ENCODE peak calls at places on chromosomes 11 and 22, in nine cellular contexts. One of them, this sample, is unnamed.
A peak's percentile ranks its signal among the peaks of the same experiment; 100 is the strongest.

GRCh38 chr22:44030051-44030701 is 6.1 kb downstream of the PARVB start:
- DNase-seq in stimulated activated CD4-positive, alpha-beta T cell treated with anti-CD3 and anti-CD28 coated beads, Interleukin-1b, Interleukin-23, amount 100 ng/mL, for 24 hours: no peak
- DNase-seq in lung microvascular endothelial cell: no peak
- DNase-seq in HS-5: no peak
- DNase-seq in stimulated activated CD8-positive, alpha-beta memory T cell treated with anti-CD3 and anti-CD28 coated beads, Interleukin-15, amount 100 ng/mL, for 1 hour: no peak
- DNase-seq in heart left ventricle: no peak
- DNase-seq in globus pallidus: no peak
- DNase-seq in T-cell: no peak
- DNase-seq in AG09309: no peak
- DNase-seq in this sample: no peak

GRCh38 chr22:45014658-45015057 is 4.9 kb upstream of the PHF21B start:
- DNase-seq in stimulated activated CD4-positive, alpha-beta T cell treated with anti-CD3 and anti-CD28 coated beads, Interleukin-1b, Interleukin-23, amount 100 ng/mL, for 24 hours: no peak
- DNase-seq in lung microvascular endothelial cell: no peak
- DNase-seq in HS-5: no peak
- DNase-seq in stimulated activated CD8-positive, alpha-beta memory T cell treated with anti-CD3 and anti-CD28 coated beads, Interleukin-15, amount 100 ng/mL, for 1 hour: no peak
- DNase-seq in heart left ventricle: no peak
- DNase-seq in globus pallidus: no peak
- DNase-seq in T-cell: no peak
- DNase-seq in AG09309: no peak
- DNase-seq in this sample: no peak

GRCh38 chr22:31980628-31981027 is 36.3 kb downstream of the YWHAH start:
- DNase-seq in stimulated activated CD4-positive, alpha-beta T cell treated with anti-CD3 and anti-CD28 coated beads, Interleukin-1b, Interleukin-23, amount 100 ng/mL, for 24 hours: no peak
- DNase-seq in lung microvascular endothelial cell: no peak
- DNase-seq in HS-5: no peak
- DNase-seq in stimulated activated CD8-positive, alpha-beta memory T cell treated with anti-CD3 and anti-CD28 coated beads, Interleukin-15, amount 100 ng/mL, for 1 hour: no peak
- DNase-seq in heart left ventricle: no peak
- DNase-seq in globus pallidus: no peak
- DNase-seq in T-cell: no peak
- DNase-seq in AG09309: no peak
- DNase-seq in this sample: no peak

GRCh38 chr11:123213307-123213708 is 18.3 kb upstream of the CLMP start:
- DNase-seq in stimulated activated CD4-positive, alpha-beta T cell treated with anti-CD3 and anti-CD28 coated beads, Interleukin-1b, Interleukin-23, amount 100 ng/mL, for 24 hours: no peak
- DNase-seq in lung microvascular endothelial cell: no peak
- DNase-seq in HS-5: no peak
- DNase-seq in stimulated activated CD8-positive, alpha-beta memory T cell treated with anti-CD3 and anti-CD28 coated beads, Interleukin-15, amount 100 ng/mL, for 1 hour: no peak
- DNase-seq in heart left ventricle: no peak
- DNase-seq in globus pallidus: no peak
- DNase-seq in T-cell: no peak
- DNase-seq in AG09309: no peak
- DNase-seq in this sample: no peak

GRCh38 chr22:25488244-25489020 is 76.0 kb upstream of the GRK3 start:
- DNase-seq in stimulated activated CD4-positive, alpha-beta T cell treated with anti-CD3 and anti-CD28 coated beads, Interleukin-1b, Interleukin-23, amount 100 ng/mL, for 24 hours: no peak
- DNase-seq in lung microvascular endothelial cell: peak; percentile 64
- DNase-seq in HS-5: peak; percentile 13
- DNase-seq in stimulated activated CD8-positive, alpha-beta memory T cell treated with anti-CD3 and anti-CD28 coated beads, Interleukin-15, amount 100 ng/mL, for 1 hour: no peak
- DNase-seq in heart left ventricle: peak; percentile 83
- DNase-seq in globus pallidus: no peak
- DNase-seq in T-cell: no peak
- DNase-seq in AG09309: peak; percentile 60
- DNase-seq in this sample: no peak

GRCh38 chr11:79708319-79708928 is 267.6 kb upstream of the TENM4 start:
- DNase-seq in stimulated activated CD4-positive, alpha-beta T cell treated with anti-CD3 and anti-CD28 coated beads, Interleukin-1b, Interleukin-23, amount 100 ng/mL, for 24 hours: no peak
- DNase-seq in lung microvascular endothelial cell: no peak
- DNase-seq in HS-5: peak; percentile 16
- DNase-seq in stimulated activated CD8-positive, alpha-beta memory T cell treated with anti-CD3 and anti-CD28 coated beads, Interleukin-15, amount 100 ng/mL, for 1 hour: no peak
- DNase-seq in heart left ventricle: no peak
- DNase-seq in globus pallidus: no peak
- DNase-seq in T-cell: no peak
- DNase-seq in AG09309: peak; percentile 13
- DNase-seq in this sample: no peak

GRCh38 chr11:120555433-120555773 is 43.9 kb downstream of the GRIK4 start:
- DNase-seq in stimulated activated CD4-positive, alpha-beta T cell treated with anti-CD3 and anti-CD28 coated beads, Interleukin-1b, Interleukin-23, amount 100 ng/mL, for 24 hours: no peak
- DNase-seq in lung microvascular endothelial cell: no peak
- DNase-seq in HS-5: no peak
- DNase-seq in stimulated activated CD8-positive, alpha-beta memory T cell treated with anti-CD3 and anti-CD28 coated beads, Interleukin-15, amount 100 ng/mL, for 1 hour: no peak
- DNase-seq in heart left ventricle: no peak
- DNase-seq in globus pallidus: no peak
- DNase-seq in T-cell: no peak
- DNase-seq in AG09309: no peak
- DNase-seq in this sample: no peak

GRCh38 chr11:97118756-97119155 is 728.9 kb downstream of the JRKL start:
- DNase-seq in stimulated activated CD4-positive, alpha-beta T cell treated with anti-CD3 and anti-CD28 coated beads, Interleukin-1b, Interleukin-23, amount 100 ng/mL, for 24 hours: no peak
- DNase-seq in lung microvascular endothelial cell: no peak
- DNase-seq in HS-5: no peak
- DNase-seq in stimulated activated CD8-positive, alpha-beta memory T cell treated with anti-CD3 and anti-CD28 coated beads, Interleukin-15, amount 100 ng/mL, for 1 hour: no peak
- DNase-seq in heart left ventricle: no peak
- DNase-seq in globus pallidus: no peak
- DNase-seq in T-cell: no peak
- DNase-seq in AG09309: no peak
- DNase-seq in this sample: no peak

GRCh38 chr11:119671561-119672015 is 57.4 kb downstream of the NECTIN1 start:
- DNase-seq in stimulated activated CD4-positive, alpha-beta T cell treated with anti-CD3 and anti-CD28 coated beads, Interleukin-1b, Interleukin-23, amount 100 ng/mL, for 24 hours: no peak
- DNase-seq in lung microvascular endothelial cell: peak; percentile 34
- DNase-seq in HS-5: no peak
- DNase-seq in stimulated activated CD8-positive, alpha-beta memory T cell treated with anti-CD3 and anti-CD28 coated beads, Interleukin-15, amount 100 ng/mL, for 1 hour: no peak
- DNase-seq in heart left ventricle: peak; percentile 77
- DNase-seq in globus pallidus: peak; percentile 92
- DNase-seq in T-cell: no peak
- DNase-seq in AG09309: no peak
- DNase-seq in this sample: no peak

GRCh38 chr11:45482331-45482730 is 183.1 kb downstream of the CHST1 start:
- DNase-seq in stimulated activated CD4-positive, alpha-beta T cell treated with anti-CD3 and anti-CD28 coated beads, Interleukin-1b, Interleukin-23, amount 100 ng/mL, for 24 hours: no peak
- DNase-seq in lung microvascular endothelial cell: no peak
- DNase-seq in HS-5: no peak
- DNase-seq in stimulated activated CD8-positive, alpha-beta memory T cell treated with anti-CD3 and anti-CD28 coated beads, Interleukin-15, amount 100 ng/mL, for 1 hour: no peak
- DNase-seq in heart left ventricle: no peak
- DNase-seq in globus pallidus: no peak
- DNase-seq in T-cell: no peak
- DNase-seq in AG09309: no peak
- DNase-seq in this sample: no peak

GRCh38 chr11:33868646-33869461 is 23.0 kb downstream of the LMO2 start:
- DNase-seq in stimulated activated CD4-positive, alpha-beta T cell treated with anti-CD3 and anti-CD28 coated beads, Interleukin-1b, Interleukin-23, amount 100 ng/mL, for 24 hours: no peak
- DNase-seq in lung microvascular endothelial cell: no peak
- DNase-seq in HS-5: no peak
- DNase-seq in stimulated activated CD8-positive, alpha-beta memory T cell treated with anti-CD3 and anti-CD28 coated beads, Interleukin-15, amount 100 ng/mL, for 1 hour: no peak
- DNase-seq in heart left ventricle: peak; percentile 70
- DNase-seq in globus pallidus: no peak
- DNase-seq in T-cell: no peak
- DNase-seq in AG09309: no peak
- DNase-seq in this sample: no peak

GRCh38 chr22:29143848-29144785 is 61.6 kb upstream of the EMID1 start:
- DNase-seq in stimulated activated CD4-positive, alpha-beta T cell treated with anti-CD3 and anti-CD28 coated beads, Interleukin-1b, Interleukin-23, amount 100 ng/mL, for 24 hours: no peak
- DNase-seq in lung microvascular endothelial cell: no peak
- DNase-seq in HS-5: no peak
- DNase-seq in stimulated activated CD8-positive, alpha-beta memory T cell treated with anti-CD3 and anti-CD28 coated beads, Interleukin-15, amount 100 ng/mL, for 1 hour: no peak
- DNase-seq in heart left ventricle: no peak
- DNase-seq in globus pallidus: no peak
- DNase-seq in T-cell: no peak
- DNase-seq in AG09309: no peak
- DNase-seq in this sample: no peak

GRCh38 chr11:10770626-10771254 is 19.7 kb downstream of the CTR9 start:
- DNase-seq in stimulated activated CD4-positive, alpha-beta T cell treated with anti-CD3 and anti-CD28 coated beads, Interleukin-1b, Interleukin-23, amount 100 ng/mL, for 24 hours: no peak
- DNase-seq in lung microvascular endothelial cell: peak; percentile 56
- DNase-seq in HS-5: no peak
- DNase-seq in stimulated activated CD8-positive, alpha-beta memory T cell treated with anti-CD3 and anti-CD28 coated beads, Interleukin-15, amount 100 ng/mL, for 1 hour: no peak
- DNase-seq in heart left ventricle: no peak
- DNase-seq in globus pallidus: peak; percentile 28
- DNase-seq in T-cell: no peak
- DNase-seq in AG09309: no peak
- DNase-seq in this sample: no peak

GRCh38 chr11:26849009-26849408 is 127.1 kb upstream of the SLC5A12 start:
- DNase-seq in stimulated activated CD4-positive, alpha-beta T cell treated with anti-CD3 and anti-CD28 coated beads, Interleukin-1b, Interleukin-23, amount 100 ng/mL, for 24 hours: no peak
- DNase-seq in lung microvascular endothelial cell: no peak
- DNase-seq in HS-5: no peak
- DNase-seq in stimulated activated CD8-positive, alpha-beta memory T cell treated with anti-CD3 and anti-CD28 coated beads, Interleukin-15, amount 100 ng/mL, for 1 hour: no peak
- DNase-seq in heart left ventricle: no peak
- DNase-seq in globus pallidus: peak; percentile 4
- DNase-seq in T-cell: no peak
- DNase-seq in AG09309: no peak
- DNase-seq in this sample: no peak

GRCh38 chr11:64207247-64208085 is 945 bp downstream of the FERMT3 start:
- DNase-seq in stimulated activated CD4-positive, alpha-beta T cell treated with anti-CD3 and anti-CD28 coated beads, Interleukin-1b, Interleukin-23, amount 100 ng/mL, for 24 hours: peak; percentile 59
- DNase-seq in lung microvascular endothelial cell: peak; percentile 76
- DNase-seq in HS-5: no peak
- DNase-seq in stimulated activated CD8-positive, alpha-beta memory T cell treated with anti-CD3 and anti-CD28 coated beads, Interleukin-15, amount 100 ng/mL, for 1 hour: peak; percentile 50
- DNase-seq in heart left ventricle: peak; percentile 86
- DNase-seq in globus pallidus: no peak
- DNase-seq in T-cell: peak; percentile 73
- DNase-seq in AG09309: no peak
- DNase-seq in this sample: no peak

GRCh38 chr11:10607462-10607861 is 39.0 kb upstream of the LYVE1 start:
- DNase-seq in stimulated activated CD4-positive, alpha-beta T cell treated with anti-CD3 and anti-CD28 coated beads, Interleukin-1b, Interleukin-23, amount 100 ng/mL, for 24 hours: no peak
- DNase-seq in lung microvascular endothelial cell: peak; percentile 80
- DNase-seq in HS-5: no peak
- DNase-seq in stimulated activated CD8-positive, alpha-beta memory T cell treated with anti-CD3 and anti-CD28 coated beads, Interleukin-15, amount 100 ng/mL, for 1 hour: no peak
- DNase-seq in heart left ventricle: no peak
- DNase-seq in globus pallidus: no peak
- DNase-seq in T-cell: no peak
- DNase-seq in AG09309: no peak
- DNase-seq in this sample: no peak

GRCh38 chr11:19242184-19242932 is 1.6 kb upstream of the E2F8 start:
- DNase-seq in stimulated activated CD4-positive, alpha-beta T cell treated with anti-CD3 and anti-CD28 coated beads, Interleukin-1b, Interleukin-23, amount 100 ng/mL, for 24 hours: no peak
- DNase-seq in lung microvascular endothelial cell: no peak
- DNase-seq in HS-5: no peak
- DNase-seq in stimulated activated CD8-positive, alpha-beta memory T cell treated with anti-CD3 and anti-CD28 coated beads, Interleukin-15, amount 100 ng/mL, for 1 hour: no peak
- DNase-seq in heart left ventricle: no peak
- DNase-seq in globus pallidus: no peak
- DNase-seq in T-cell: no peak
- DNase-seq in AG09309: no peak
- DNase-seq in this sample: no peak

GRCh38 chr11:12091957-12092558 is 18.3 kb upstream of the MICAL2 start:
- DNase-seq in stimulated activated CD4-positive, alpha-beta T cell treated with anti-CD3 and anti-CD28 coated beads, Interleukin-1b, Interleukin-23, amount 100 ng/mL, for 24 hours: no peak
- DNase-seq in lung microvascular endothelial cell: no peak
- DNase-seq in HS-5: no peak
- DNase-seq in stimulated activated CD8-positive, alpha-beta memory T cell treated with anti-CD3 and anti-CD28 coated beads, Interleukin-15, amount 100 ng/mL, for 1 hour: no peak
- DNase-seq in heart left ventricle: no peak
- DNase-seq in globus pallidus: no peak
- DNase-seq in T-cell: no peak
- DNase-seq in AG09309: no peak
- DNase-seq in this sample: no peak

GRCh38 chr11:12159351-12160099 is 49.1 kb downstream of the MICAL2 start:
- DNase-seq in stimulated activated CD4-positive, alpha-beta T cell treated with anti-CD3 and anti-CD28 coated beads, Interleukin-1b, Interleukin-23, amount 100 ng/mL, for 24 hours: no peak
- DNase-seq in lung microvascular endothelial cell: peak; percentile 87
- DNase-seq in HS-5: peak; percentile 61
- DNase-seq in stimulated activated CD8-positive, alpha-beta memory T cell treated with anti-CD3 and anti-CD28 coated beads, Interleukin-15, amount 100 ng/mL, for 1 hour: no peak
- DNase-seq in heart left ventricle: no peak
- DNase-seq in globus pallidus: peak; percentile 71
- DNase-seq in T-cell: no peak
- DNase-seq in AG09309: peak; percentile 75
- DNase-seq in this sample: no peak

GRCh38 chr11:126359431-126360048 is 4.1 kb downstream of the ST3GAL4 start:
- DNase-seq in stimulated activated CD4-positive, alpha-beta T cell treated with anti-CD3 and anti-CD28 coated beads, Interleukin-1b, Interleukin-23, amount 100 ng/mL, for 24 hours: no peak
- DNase-seq in lung microvascular endothelial cell: no peak
- DNase-seq in HS-5: no peak
- DNase-seq in stimulated activated CD8-positive, alpha-beta memory T cell treated with anti-CD3 and anti-CD28 coated beads, Interleukin-15, amount 100 ng/mL, for 1 hour: no peak
- DNase-seq in heart left ventricle: peak; percentile 81
- DNase-seq in globus pallidus: peak; percentile 64
- DNase-seq in T-cell: no peak
- DNase-seq in AG09309: peak; percentile 49
- DNase-seq in this sample: no peak

GRCh38 chr11:94111660-94112059 is 17.0 kb upstream of the PANX1 start:
- DNase-seq in stimulated activated CD4-positive, alpha-beta T cell treated with anti-CD3 and anti-CD28 coated beads, Interleukin-1b, Interleukin-23, amount 100 ng/mL, for 24 hours: no peak
- DNase-seq in lung microvascular endothelial cell: no peak
- DNase-seq in HS-5: no peak
- DNase-seq in stimulated activated CD8-positive, alpha-beta memory T cell treated with anti-CD3 and anti-CD28 coated beads, Interleukin-15, amount 100 ng/mL, for 1 hour: no peak
- DNase-seq in heart left ventricle: no peak
- DNase-seq in globus pallidus: no peak
- DNase-seq in T-cell: no peak
- DNase-seq in AG09309: no peak
- DNase-seq in this sample: no peak

GRCh38 chr11:114821626-114822025 is 143.3 kb downstream of the NXPE2 start:
- DNase-seq in stimulated activated CD4-positive, alpha-beta T cell treated with anti-CD3 and anti-CD28 coated beads, Interleukin-1b, Interleukin-23, amount 100 ng/mL, for 24 hours: no peak
- DNase-seq in lung microvascular endothelial cell: peak; percentile 4
- DNase-seq in HS-5: no peak
- DNase-seq in stimulated activated CD8-positive, alpha-beta memory T cell treated with anti-CD3 and anti-CD28 coated beads, Interleukin-15, amount 100 ng/mL, for 1 hour: no peak
- DNase-seq in heart left ventricle: no peak
- DNase-seq in globus pallidus: no peak
- DNase-seq in T-cell: no peak
- DNase-seq in AG09309: no peak
- DNase-seq in this sample: no peak

GRCh38 chr11:58926251-58926650 is 13.0 kb upstream of the GLYATL1 start:
- DNase-seq in stimulated activated CD4-positive, alpha-beta T cell treated with anti-CD3 and anti-CD28 coated beads, Interleukin-1b, Interleukin-23, amount 100 ng/mL, for 24 hours: no peak
- DNase-seq in lung microvascular endothelial cell: no peak
- DNase-seq in HS-5: no peak
- DNase-seq in stimulated activated CD8-positive, alpha-beta memory T cell treated with anti-CD3 and anti-CD28 coated beads, Interleukin-15, amount 100 ng/mL, for 1 hour: no peak
- DNase-seq in heart left ventricle: no peak
- DNase-seq in globus pallidus: no peak
- DNase-seq in T-cell: no peak
- DNase-seq in AG09309: no peak
- DNase-seq in this sample: no peak

GRCh38 chr11:60762851-60763691 is 6.4 kb downstream of the MS4A15 start:
- DNase-seq in stimulated activated CD4-positive, alpha-beta T cell treated with anti-CD3 and anti-CD28 coated beads, Interleukin-1b, Interleukin-23, amount 100 ng/mL, for 24 hours: no peak
- DNase-seq in lung microvascular endothelial cell: peak; percentile 23
- DNase-seq in HS-5: no peak
- DNase-seq in stimulated activated CD8-positive, alpha-beta memory T cell treated with anti-CD3 and anti-CD28 coated beads, Interleukin-15, amount 100 ng/mL, for 1 hour: no peak
- DNase-seq in heart left ventricle: no peak
- DNase-seq in globus pallidus: no peak
- DNase-seq in T-cell: no peak
- DNase-seq in AG09309: no peak
- DNase-seq in this sample: no peak

GRCh38 chr11:116732740-116733385 is 39.9 kb downstream of the BUD13 start:
- DNase-seq in stimulated activated CD4-positive, alpha-beta T cell treated with anti-CD3 and anti-CD28 coated beads, Interleukin-1b, Interleukin-23, amount 100 ng/mL, for 24 hours: peak; percentile 27
- DNase-seq in lung microvascular endothelial cell: peak; percentile 62
- DNase-seq in HS-5: peak; percentile 18
- DNase-seq in stimulated activated CD8-positive, alpha-beta memory T cell treated with anti-CD3 and anti-CD28 coated beads, Interleukin-15, amount 100 ng/mL, for 1 hour: peak; percentile 31
- DNase-seq in heart left ventricle: no peak
- DNase-seq in globus pallidus: peak; percentile 44
- DNase-seq in T-cell: peak; percentile 10
- DNase-seq in AG09309: peak; percentile 24
- DNase-seq in this sample: peak; percentile 75

This sample was measured in D721Med.